ENCODE peak calls at places on chromosomes 7 and 10, in nine cellular contexts. C is naive thymus-derived CD4-positive, alpha-beta T cell; A is stomach; M is kidney; F is fibroblast of lung; O is brain microvascular endothelial cell; Z is suprapubic skin; W is Peyer's patch; L is IMR-90. X is an unnamed sample.

GRCh38 chr10:68957284-68957615 is 1.3 kb downstream of the DDX21 start:
- DNase-seq in F (no peak), W (no peak), C (no peak), M (no peak), L (no peak), A (no peak), O (no peak), Z (no peak), X (no peak)

GRCh38 chr7:113784317-113784716 is 134.5 kb downstream of the PPP1R3A start:
- DNase-seq in M (no peak), C (no peak), O (no peak), W (no peak), F (no peak), A (no peak), L (no peak), Z (no peak), X (no peak)

GRCh38 chr10:5125315-5126044 is 31.3 kb downstream of the AKR1C3 start:
- DNase-seq in L (no peak), F (no peak), O (no peak), C (no peak), W (no peak), A (no peak), Z (no peak), M (no peak), X (no peak)

GRCh38 chr7:111159426-111159825 is 68.5 kb downstream of the LRRN3 start:
- DNase-seq in M (no peak), A (no peak), O (no peak), L (peak; percentile 69), W (no peak), Z (no peak), F (peak; percentile 66), C (no peak), X (no peak)

GRCh38 chr7:128906766-128907559 is 3.5 kb downstream of the KCP start:
- DNase-seq in L (no peak), W (peak; percentile 30), Z (no peak), A (no peak), C (no peak), M (no peak), O (no peak), F (no peak), X (no peak)

GRCh38 chr7:95491634-95492314 is 6.0 kb downstream of the ASB4 start:
- DNase-seq in F (peak; percentile 64), O (no peak), Z (no peak), M (no peak), L (no peak), A (no peak), W (no peak), C (no peak), X (no peak)

GRCh38 chr7:89623018-89623672 is 531.1 kb upstream of the STEAP1 start:
- DNase-seq in F (peak; percentile 8), L (peak; percentile 3), C (peak; percentile 44), O (peak; percentile 6), W (no peak), M (no peak), A (no peak), Z (no peak), X (no peak)

GRCh38 chr7:14446829-14447228 is 455.7 kb downstream of the DGKB start:
- DNase-seq in F (no peak), W (no peak), O (no peak), C (no peak), L (no peak), M (no peak), Z (no peak), A (no peak), X (no peak)

GRCh38 chr7:91668217-91668616 is 212.3 kb downstream of the MTERF1 start:
- DNase-seq in F (no peak), W (no peak), C (no peak), L (no peak), A (no peak), Z (no peak), O (no peak), M (no peak), X (no peak)

GRCh38 chr10:93034426-93034825 is 26.2 kb upstream of the CYP26C1 start:
- DNase-seq in M (no peak), F (peak; percentile 12), W (no peak), Z (no peak), L (no peak), C (no peak), A (no peak), O (no peak), X (no peak)

GRCh38 chr10:93039110-93039509 is 21.5 kb upstream of the CYP26C1 start:
- DNase-seq in M (no peak), A (no peak), L (no peak), Z (no peak), F (no peak), C (no peak), W (no peak), O (no peak), X (no peak)

GRCh38 chr10:93039721-93040120 is 20.9 kb upstream of the CYP26C1 start:
- DNase-seq in Z (no peak), F (peak; percentile 25), O (peak; percentile 40), C (no peak), A (no peak), M (no peak), W (no peak), L (peak; percentile 46), X (no peak)
- H3K27ac ChIP-seq in Z (no peak overlapping the region), F (no peak overlapping the region), O (no peak overlapping the region), C (no peak overlapping the region), A (no peak overlapping the region), M (no peak overlapping the region), W (no peak overlapping the region), L (no peak overlapping the region), X (no peak overlapping the region)

DNA sequence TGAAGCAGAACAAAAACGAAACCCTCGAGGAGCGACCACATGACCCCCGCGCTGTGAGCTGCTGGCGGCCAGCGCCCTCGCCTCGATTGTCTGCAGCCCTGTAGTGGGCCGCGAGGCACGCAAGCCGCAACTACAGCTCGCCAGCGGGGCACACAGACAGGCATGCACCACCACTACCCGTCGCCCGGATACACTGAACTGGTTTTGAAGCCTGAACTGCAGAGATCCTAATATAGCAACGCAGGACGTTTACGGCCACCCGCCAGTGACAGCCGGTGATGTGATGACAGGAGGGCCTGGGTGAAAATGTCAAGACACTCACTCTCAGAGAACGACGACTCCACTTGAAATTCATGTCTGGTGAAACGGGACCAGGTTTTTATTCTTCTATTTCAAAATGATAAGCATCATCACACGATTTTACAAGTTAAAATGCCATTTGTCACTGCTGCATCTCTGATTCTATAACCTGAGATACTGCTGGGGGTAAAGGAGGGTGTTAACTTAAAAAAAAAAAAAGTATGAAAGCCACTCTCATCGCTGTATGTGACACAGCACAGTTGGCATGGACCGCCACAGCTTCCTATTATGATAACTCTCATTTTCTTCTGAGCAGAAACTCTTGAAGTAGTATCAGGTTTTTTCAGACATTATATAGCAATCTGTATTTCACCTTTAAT is 120.3 kb upstream of the DIP2C start:
- DNase-seq in M (no peak), O (no peak), Z (no peak), C (no peak), W (no peak), L (no peak), F (no peak), A (no peak), X (no peak)
- H3K36me3 ChIP-seq in M (peaks cover 35% of the 10 kb centered on the region), O (peaks cover 59% of the 10 kb centered on the region), Z (peaks cover 82% of the 10 kb centered on the region), C (peaks cover 10% of the 10 kb centered on the region), W (peaks cover 69% of the 10 kb centered on the region), L (peaks cover 51% of the 10 kb centered on the region), F (peaks cover 25% of the 10 kb centered on the region), A (peaks cover 99% of the 10 kb centered on the region), X (peaks cover 58% of the 10 kb centered on the region)

DNA sequence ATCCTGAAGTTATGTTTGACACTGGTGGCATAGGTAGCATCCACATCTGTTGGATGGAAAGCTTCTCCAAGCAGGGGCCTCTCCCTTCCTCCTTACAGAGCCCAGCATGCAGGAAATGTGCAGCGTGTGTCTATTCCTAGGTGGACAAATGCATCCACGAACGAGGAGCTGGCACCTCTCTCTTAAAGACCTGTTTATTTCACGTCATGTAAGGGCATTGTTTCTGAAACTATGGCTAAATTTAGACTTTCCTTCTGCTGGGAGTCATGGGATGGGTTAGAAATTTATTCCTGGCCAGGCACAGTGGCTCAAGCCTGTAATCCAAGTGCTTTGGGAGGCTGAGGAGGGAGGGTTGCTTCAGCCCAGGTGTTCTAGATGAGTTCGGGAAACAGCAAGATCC is 208.4 kb upstream of the SVIL start:
- DNase-seq in W (no peak), M (no peak), Z (no peak), A (no peak), L (no peak), C (no peak), O (no peak), F (no peak), X (no peak)
- H3K27ac ChIP-seq in W (no peak overlapping the region), M (no peak overlapping the region), Z (no peak overlapping the region), A (no peak overlapping the region), L (no peak overlapping the region), C (no peak overlapping the region), O (no peak overlapping the region), F (no peak overlapping the region), X (no peak overlapping the region)

GRCh38 chr10:97373456-97373855 is 27.7 kb downstream of the RRP12 start:
- DNase-seq in A (no peak), L (no peak), F (no peak), Z (no peak), W (no peak), O (no peak), C (no peak), M (no peak), X (no peak)
- H3K36me3 ChIP-seq in A (peaks cover 97% of the 10 kb centered on the region), L (peaks cover 59% of the 10 kb centered on the region), F (peaks cover 20% of the 10 kb centered on the region), Z (peaks cover 88% of the 10 kb centered on the region), W (peaks cover 55% of the 10 kb centered on the region), O (peaks cover 59% of the 10 kb centered on the region), C (no peaks in the 10 kb centered on the region), M (peaks cover 14% of the 10 kb centered on the region), X (no peaks in the 10 kb centered on the region)

GRCh38 chr7:36299223-36299760 is 90.4 kb upstream of the ANLN start:
- DNase-seq in Z (no peak), A (no peak), O (no peak), M (peak; percentile 71), L (no peak), W (no peak), C (no peak), F (no peak), X (no peak)
- H3K27ac ChIP-seq in Z (no peak overlapping the region), A (no peak overlapping the region), O (no peak overlapping the region), M (no peak overlapping the region), L (no peak overlapping the region), W (no peak overlapping the region), C (no peak overlapping the region), F (no peak overlapping the region), X (no peak overlapping the region)

X was measured in vagina.